ENCODE peak calls at places on chromosomes 2 and 18, in four cellular contexts. P is H1, O is right lobe of liver, Z is uterus. E is an unnamed sample.

GRCh38 chr2:146004470-146004869 is 1484.6 kb upstream of the ZEB2 start:
- DNase-seq in O (no peak), Z (no peak), P (no peak), E (no peak)

GRCh38 chr2:219175928-219176817 is 552 bp downstream of the CNPPD1 start:
- DNase-seq in O (peak; percentile 71), P (no peak), Z (no peak), E (peak; percentile 79)

GRCh38 chr2:33673937-33674336 is 74.8 kb upstream of the FAM98A start:
- DNase-seq in Z (no peak), P (no peak), O (no peak), E (no peak)

GRCh38 chr2:153551698-153552097 is 73.1 kb upstream of the RPRM start:
- DNase-seq in P (no peak), Z (no peak), O (no peak), E (no peak)

GRCh38 chr2:182870227-182870626 is 3.8 kb upstream of the FRZB start:
- DNase-seq in P (peak; percentile 69), O (no peak), Z (no peak), E (no peak)

GRCh38 chr18:77069931-77070330 is 62.7 kb downstream of the MBP start:
- DNase-seq in P (no peak), Z (no peak), O (no peak), E (no peak)

GRCh38 chr2:207240649-207241048 is 74.9 kb upstream of the KLF7 start:
- DNase-seq in Z (no peak), O (no peak), P (no peak), E (no peak)

GRCh38 chr2:177876950-177877349 is 195.6 kb downstream of the PDE11A start:
- DNase-seq in O (no peak), Z (no peak), P (no peak), E (no peak)

GRCh38 chr2:235414422-235414821 is 79.4 kb upstream of the AGAP1 start:
- DNase-seq in Z (no peak), P (no peak), O (peak; percentile 60), E (no peak)

GRCh38 chr2:86788881-86789686 is 1.6 kb downstream of the CD8A start:
- DNase-seq in Z (no peak), P (peak; percentile 82), O (no peak), E (no peak)

GRCh38 chr2:20291106-20291564 is 59.5 kb downstream of the PUM2 start:
- DNase-seq in Z (no peak), P (peak; percentile 52), O (no peak), E (no peak)

GRCh38 chr2:148552675-148553331 is 91.7 kb upstream of the EPC2 start:
- DNase-seq in Z (no peak), O (no peak), P (no peak), E (no peak)

GRCh38 chr18:70659026-70659726 is 370.3 kb downstream of the SOCS6 start:
- DNase-seq in O (no peak), Z (no peak), P (no peak), E (no peak)

GRCh38 chr2:144032566-144032965 is 487.4 kb downstream of the ZEB2 start:
- DNase-seq in O (no peak), P (no peak), Z (no peak), E (no peak)

GRCh38 chr2:24046930-24047702 is at the start of gene WDCP:
- DNase-seq in P (peak; percentile 82), Z (peak; percentile 92), O (peak; percentile 97), E (peak; percentile 95)

GRCh38 chr2:146572598-146572997 is 1272.2 kb upstream of the ACVR2A start:
- DNase-seq in Z (no peak), O (no peak), P (no peak), E (no peak)

GRCh38 chr2:85312404-85312803 is 15.4 kb downstream of the TGOLN2 start:
- DNase-seq in O (no peak), Z (no peak), P (no peak), E (no peak)

GRCh38 chr2:96547751-96548161 is 11.2 kb downstream of the ARID5A start:
- DNase-seq in Z (no peak), P (peak; percentile 52), O (no peak), E (no peak)

GRCh38 chr2:86622409-86622877 is 1.2 kb downstream of the RNF103 start:
- DNase-seq in O (no peak), P (peak; percentile 51), Z (peak; percentile 26), E (peak; percentile 68)

GRCh38 chr2:43071629-43072550 is 154.5 kb downstream of the ZFP36L2 start:
- DNase-seq in Z (peak; percentile 72), O (peak; percentile 37), P (no peak), E (no peak)

GRCh38 chr2:128638311-128638710 is 319.6 kb upstream of the HS6ST1 start:
- DNase-seq in O (peak; percentile 41), P (peak; percentile 52), Z (no peak), E (peak; percentile 69)

GRCh38 chr2:109229094-109229675 is 100.2 kb downstream of the SH3RF3 start:
- DNase-seq in Z (no peak), P (no peak), O (no peak), E (no peak)

GRCh38 chr2:26846334-26846863 is 1.5 kb upstream of the DPYSL5 start:
- DNase-seq in P (peak; percentile 86), O (peak; percentile 70), Z (peak; percentile 62), E (peak; percentile 82)

GRCh38 chr2:42931818-42932195 is 139.4 kb upstream of the HAAO start:
- DNase-seq in O (no peak), Z (no peak), P (no peak), E (no peak)

GRCh38 chr2:141565597-141565996 is 565.2 kb downstream of the LRP1B start:
- DNase-seq in O (no peak), P (no peak), Z (no peak), E (no peak)

GRCh38 chr18:68997845-68998244 is 200.0 kb downstream of the CCDC102B start:
- DNase-seq in Z (no peak), O (no peak), P (no peak), E (no peak)

GRCh38 chr2:181589779-181590178 is 67.1 kb downstream of the CERKL start:
- DNase-seq in P (no peak), O (no peak), Z (no peak), E (no peak)

GRCh38 chr18:21053127-21053526 is 58.5 kb downstream of the ROCK1 start:
- DNase-seq in P (no peak), O (no peak), Z (no peak), E (no peak)
- H3K27ac ChIP-seq in P (no peak overlapping the region), O (no peak overlapping the region), Z (no peak overlapping the region), E (no peak overlapping the region)

GRCh38 chr2:25831744-25832449 is 46.4 kb downstream of the ASXL2 start:
- DNase-seq in O (no peak), Z (no peak), P (no peak), E (no peak)

GRCh38 chr2:25832897-25833296 is 45.4 kb downstream of the ASXL2 start:
- DNase-seq in O (no peak), P (no peak), Z (no peak), E (no peak)

GRCh38 chr2:25838152-25838756 is 40.0 kb downstream of the ASXL2 start:
- DNase-seq in Z (no peak), P (no peak), O (no peak), E (no peak)

GRCh38 chr2:25833566-25833965 is 44.7 kb downstream of the ASXL2 start:
- DNase-seq in Z (no peak), O (no peak), P (no peak), E (no peak)

DNA sequence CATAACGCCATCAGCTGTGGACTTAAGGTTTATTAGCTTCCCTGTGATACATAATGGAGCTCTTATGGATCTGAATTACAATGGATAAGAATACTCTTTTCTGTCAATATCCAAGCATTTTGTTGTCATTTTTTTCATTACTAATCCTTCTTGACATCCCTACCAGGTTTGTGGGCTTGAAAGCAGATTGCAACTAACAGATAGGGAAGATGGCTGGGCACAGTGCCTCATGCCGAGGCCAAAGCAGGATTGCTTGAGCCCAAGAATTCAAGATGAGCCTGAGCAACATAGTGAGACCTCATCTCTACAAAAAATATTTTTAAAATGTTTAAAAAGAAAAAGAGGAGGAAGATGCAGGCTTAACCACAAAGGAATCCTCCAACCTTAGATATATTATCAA is 42.4 kb downstream of the ASXL2 start:
- DNase-seq in O (no peak), Z (no peak), P (no peak), E (no peak)
- H3K4me1 ChIP-seq in O (peaks cover 29% of the 10 kb centered on the region), Z (no peaks in the 10 kb centered on the region), P (no peaks in the 10 kb centered on the region), E (no peaks in the 10 kb centered on the region)

GRCh38 chr2:54966165-54966819 is 84.0 kb downstream of the RTN4 start:
- DNase-seq in P (no peak), O (no peak), Z (no peak), E (no peak)
- H3K4me3 ChIP-seq in P (no peak overlapping the region), O (no peak overlapping the region), Z (no peak overlapping the region), E (no peak overlapping the region)

DNA sequence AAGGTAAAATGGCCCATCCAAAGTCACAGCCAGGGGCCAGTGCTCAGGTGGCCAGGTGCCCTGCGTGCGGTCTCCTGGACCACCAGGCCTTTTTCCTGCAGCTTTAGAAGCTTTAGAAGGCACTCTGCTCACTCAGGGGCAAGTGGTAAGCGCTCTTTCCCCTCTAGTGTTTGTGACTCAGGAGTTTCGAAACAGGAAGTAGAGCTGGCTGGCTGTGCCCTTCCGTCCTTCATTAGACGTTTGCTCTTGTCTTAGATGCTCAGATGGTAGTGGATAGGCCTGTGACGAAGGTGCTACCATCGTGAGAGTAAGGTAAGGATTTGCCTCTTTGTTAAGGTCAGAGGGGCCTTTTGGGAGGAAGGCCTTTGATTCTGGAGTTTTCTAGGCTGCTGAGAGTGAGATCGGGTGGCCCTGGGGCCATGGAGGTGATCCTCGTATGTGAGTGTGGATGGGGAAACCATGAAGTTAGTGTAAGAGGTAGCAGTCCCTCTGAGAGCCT is at the start of gene CASP8:
- DNase-seq in Z (no peak), P (no peak), O (no peak), E (no peak)
- H3K27ac ChIP-seq in Z (no peak within 1 kb of the TSS), P (no peak within 1 kb of the TSS), O (peak within 1 kb of the TSS; percentile 86), E (peak within 1 kb of the TSS; percentile 97)

GRCh38 chr18:74498712-74499629 is 2.8 kb downstream of the CNDP2 start:
- DNase-seq in Z (no peak), O (peak; percentile 88), P (no peak), E (peak; percentile 90)
- H3K4me1 ChIP-seq in Z (no peaks in the 10 kb centered on the region), O (peaks cover 54% of the 10 kb centered on the region), P (peaks cover 16% of the 10 kb centered on the region), E (peaks cover 30% of the 10 kb centered on the region)

GRCh38 chr2:3608373-3609278 is 13.7 kb downstream of the COLEC11 start:
- DNase-seq in P (no peak), Z (no peak), O (no peak), E (peak; percentile 45)
- H3K4me3 ChIP-seq in P (no peak overlapping the region), Z (no peak overlapping the region), O (no peak overlapping the region), E (no peak overlapping the region)